ENCODE peak calls at places on chromosomes 16 and 17, in seven cellular contexts. M, W, O, F, S, D and E are unnamed samples.

GRCh38 chr16:24834459-24835335 is 11.1 kb upstream of the SLC5A11 start:
- DNase-seq in M (peak), W (no peak), O (no peak), F (no peak), S (no peak), D (no peak), E (no peak)

GRCh38 chr16:89233678-89234490 is 16.4 kb downstream of the ZNF778 start:
- DNase-seq in M (no peak), W (no peak), O (no peak), F (no peak), S (no peak), D (no peak), E (no peak)

GRCh38 chr17:67558740-67559380 is 158.9 kb upstream of the NOL11 start:
- DNase-seq in M (no peak), W (no peak), O (no peak), F (no peak), S (no peak), D (no peak), E (no peak)

GRCh38 chr16:67110136-67110847 is 551 bp downstream of the PHAF1 start:
- DNase-seq in M (no peak), W (no peak), O (no peak), F (no peak), S (no peak), D (no peak), E (no peak)

GRCh38 chr17:17782425-17783120 is 54.2 kb downstream of the SREBF1 start:
- DNase-seq in M (peak), W (no peak), O (no peak), F (no peak), S (no peak), D (no peak), E (no peak)

GRCh38 chr16:58331024-58331707 is 36.3 kb upstream of the PRSS54 start:
- DNase-seq in M (no peak), W (no peak), O (no peak), F (no peak), S (no peak), D (no peak), E (no peak)

GRCh38 chr16:526181-527014 is 1.1 kb upstream of the CAPN15 start:
- DNase-seq in M (no peak), W (no peak), O (no peak), F (no peak), S (no peak), D (no peak), E (no peak)

GRCh38 chr16:31472559-31473203 is 729 bp downstream of the TGFB1I1 start:
- DNase-seq in M (peak), W (no peak), O (no peak), F (peak), S (peak), D (no peak), E (peak)

GRCh38 chr16:3716831-3717234 is 491 bp downstream of the TRAP1 start:
- DNase-seq in M (no peak), W (peak), O (no peak), F (no peak), S (no peak), D (no peak), E (no peak)

GRCh38 chr16:85448557-85449194 is 164.4 kb upstream of the GSE1 start:
- DNase-seq in M (peak), W (no peak), O (peak), F (no peak), S (peak), D (peak), E (no peak)

GRCh38 chr16:77409311-77409710 is 25.5 kb downstream of the ADAMTS18 start:
- DNase-seq in M (no peak), W (no peak), O (no peak), F (no peak), S (no peak), D (no peak), E (no peak)

GRCh38 chr16:87132361-87133014 is 184.7 kb downstream of the C16orf95 start:
- DNase-seq in M (no peak), W (no peak), O (no peak), F (no peak), S (no peak), D (no peak), E (no peak)

GRCh38 chr16:57788951-57789350 is 13.3 kb downstream of the KIFC3 start:
- DNase-seq in M (no peak), W (no peak), O (no peak), F (no peak), S (no peak), D (no peak), E (no peak)

GRCh38 chr16:50394215-50394802 is 25.5 kb upstream of the BRD7 start:
- DNase-seq in M (no peak), W (no peak), O (no peak), F (no peak), S (no peak), D (no peak), E (no peak)

GRCh38 chr16:79751785-79752184 is 151.2 kb upstream of the MAF start:
- DNase-seq in M (no peak), W (no peak), O (no peak), F (no peak), S (peak), D (no peak), E (peak)

GRCh38 chr17:4877089-4877488 is 22.2 kb upstream of the C17orf107 start:
- DNase-seq in M (no peak), W (no peak), O (no peak), F (no peak), S (no peak), D (no peak), E (no peak)

GRCh38 chr17:43879723-43880419 is 27.5 kb downstream of the MPP2 start:
- DNase-seq in M (no peak), W (no peak), O (no peak), F (no peak), S (no peak), D (no peak), E (no peak)

GRCh38 chr17:30472238-30472890 is 4.8 kb upstream of the GOSR1 start:
- DNase-seq in M (no peak), W (no peak), O (no peak), F (no peak), S (no peak), D (no peak), E (no peak)